ENCODE peak calls at places on chromosomes 7 and 10, in seven cellular contexts. M is hepatocyte; T is IMR-90; R is CD8-positive, alpha-beta T cell; O is Peyer's patch; I is SK-N-SH; B is PC-9. K is an unnamed sample.

GRCh38 chr7:51071427-51071826 is 245.2 kb downstream of the COBL start:
- DNase-seq in M (no peak), T (no peak), R (no peak), O (no peak), I (no peak), B (no peak), K (no peak)

GRCh38 chr7:55140221-55140980 is 121.6 kb downstream of the EGFR start:
- DNase-seq in M (peak; percentile 35), T (peak; percentile 86), R (no peak), O (no peak), I (no peak), B (no peak), K (peak; percentile 60)

GRCh38 chr10:19412531-19412930 is 363.9 kb downstream of the MALRD1 start:
- DNase-seq in M (peak; percentile 46), T (peak; percentile 45), R (no peak), O (no peak), I (peak; percentile 19), B (no peak), K (no peak)

GRCh38 chr7:42016517-42016916 is 220.5 kb downstream of the GLI3 start:
- DNase-seq in M (no peak), T (no peak), R (no peak), O (no peak), I (no peak), B (no peak), K (no peak)

GRCh38 chr10:10687751-10688150 is 329.9 kb upstream of the CELF2 start:
- DNase-seq in M (no peak), T (no peak), R (no peak), O (no peak), I (no peak), B (no peak), K (no peak)

GRCh38 chr7:112540839-112541577 is 60.2 kb downstream of the LSMEM1 start:
- DNase-seq in M (no peak), T (no peak), R (no peak), O (no peak), I (no peak), B (no peak), K (no peak)

GRCh38 chr10:99339563-99340047 is 10.4 kb downstream of the CNNM1 start:
- DNase-seq in M (no peak), T (no peak), R (no peak), O (no peak), I (no peak), B (no peak), K (no peak)

GRCh38 chr10:97332586-97333350 is 1.8 kb downstream of the FRAT2 start:
- DNase-seq in M (peak; percentile 82), T (peak; percentile 87), R (no peak), O (no peak), I (no peak), B (peak; percentile 43), K (peak; percentile 31)

GRCh38 chr10:33653584-33654367 is 319.3 kb upstream of the NRP1 start:
- DNase-seq in M (no peak), T (peak; percentile 71), R (no peak), O (no peak), I (no peak), B (peak; percentile 44), K (no peak)

GRCh38 chr7:73716318-73716890 is 3.1 kb downstream of the STX1A start:
- DNase-seq in M (peak; percentile 19), T (no peak), R (no peak), O (no peak), I (no peak), B (no peak), K (no peak)
- H3K27ac ChIP-seq in M (peak overlapping the region; percentile 69), T (peak overlapping the region; percentile 20), R (no peak overlapping the region), O (no peak overlapping the region), I (peak overlapping the region; percentile 88), B (peak overlapping the region; percentile 50), K (no peak overlapping the region)

DNA sequence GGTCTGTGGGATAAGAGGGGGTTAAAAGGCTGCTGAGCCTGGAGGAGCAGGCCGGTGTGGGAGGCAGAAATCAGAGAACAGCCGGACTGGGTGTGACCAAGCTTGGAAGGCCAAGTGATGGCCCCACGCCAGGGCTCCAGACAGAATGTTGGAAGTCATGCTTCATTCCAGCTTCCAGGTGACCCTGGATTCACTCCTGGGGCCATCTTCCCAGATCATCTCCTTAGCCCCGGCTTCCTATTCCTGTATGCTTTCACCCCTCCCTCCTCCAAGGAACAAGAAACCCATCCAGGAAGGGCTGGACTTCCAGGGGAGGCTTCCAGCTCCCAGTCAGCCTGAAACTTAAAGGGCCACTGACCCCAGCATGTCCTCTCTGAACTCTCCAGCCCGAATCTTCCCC is 1.0 kb downstream of the INMT start:
- DNase-seq in M (no peak), T (no peak), R (no peak), O (no peak), I (no peak), B (no peak), K (peak; percentile 39)
- H3K4me3 ChIP-seq in M (no peak overlapping the region), T (no peak overlapping the region), R (no peak overlapping the region), O (no peak overlapping the region), I (no peak overlapping the region), B (no peak overlapping the region), K (peak overlapping the region; percentile 38)

DNA sequence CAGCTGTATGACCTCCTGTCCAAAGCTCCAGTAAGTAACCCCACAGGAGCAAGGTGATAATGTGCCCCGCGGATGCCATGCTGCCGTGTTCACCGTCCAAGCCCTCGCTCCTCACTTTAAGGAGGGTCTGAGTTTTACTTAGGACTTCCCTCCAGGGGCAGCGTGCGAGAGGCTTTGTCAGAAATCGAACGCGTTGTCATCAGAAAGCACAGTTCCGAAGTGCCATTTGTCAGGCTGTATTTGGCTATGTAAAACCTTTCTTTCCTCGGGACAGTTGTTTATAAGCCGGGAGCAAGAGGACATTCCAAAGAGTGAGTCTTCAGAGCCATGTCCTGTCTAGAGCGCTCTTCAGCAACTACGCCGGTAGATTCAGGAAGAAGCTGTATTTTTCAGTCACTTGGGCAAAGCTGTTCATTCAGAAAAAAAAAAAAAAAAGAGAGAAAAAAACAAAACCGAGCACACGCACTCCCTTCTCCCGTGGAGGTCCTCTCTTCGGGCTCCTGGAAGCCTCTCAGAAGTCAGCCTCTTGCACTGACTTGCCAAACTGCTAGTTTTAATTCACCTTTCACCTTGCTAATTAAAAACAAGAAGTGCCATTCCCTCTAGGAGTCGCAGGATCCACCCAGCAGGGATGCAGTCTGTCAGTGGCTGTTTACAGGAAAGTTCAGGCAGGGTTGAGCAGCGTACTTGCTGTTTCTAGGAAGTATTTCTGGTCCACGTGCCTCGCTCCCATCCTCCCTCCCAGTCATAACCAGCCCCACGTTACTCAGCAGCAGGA is at the start of gene SEMA3E:
- DNase-seq in M (peak; percentile 61), T (peak; percentile 35), R (no peak), O (no peak), I (no peak), B (peak; percentile 62), K (no peak)
- TF ChIP-seq CTCF in M (no peak), T (no peak), R (no peak), O (no peak), I (no peak), B (peak; percentile 24), K (no peak)

GRCh38 chr10:87504667-87505365 is at the start of gene MINPP1:
- DNase-seq in M (peak; percentile 93), T (peak; percentile 84), R (peak; percentile 59), O (peak; percentile 85), I (peak; percentile 95), B (peak; percentile 60), K (peak; percentile 67)

GRCh38 chr10:87505366-87506113 is 847 bp downstream of the MINPP1 start:
- DNase-seq in M (peak; percentile 86), T (peak; percentile 61), R (peak; percentile 33), O (peak; percentile 80), I (peak; percentile 82), B (peak; percentile 42), K (peak; percentile 2)

GRCh38 chr10:87504307-87504666 is 406 bp upstream of the MINPP1 start:
- DNase-seq in M (no peak), T (no peak), R (no peak), O (no peak), I (no peak), B (no peak), K (no peak)

GRCh38 chr10:87506988-87507387 is 2.3 kb downstream of the MINPP1 start:
- DNase-seq in M (no peak), T (no peak), R (no peak), O (no peak), I (no peak), B (no peak), K (no peak)

GRCh38 chr10:87503892-87504291 is 801 bp upstream of the MINPP1 start:
- DNase-seq in M (no peak), T (peak; percentile 35), R (no peak), O (no peak), I (peak; percentile 14), B (no peak), K (no peak)
- H3K27ac ChIP-seq in M (peak overlapping the region; percentile 97), T (peak overlapping the region; percentile 87), R (no peak overlapping the region), O (no peak overlapping the region), I (peak overlapping the region; percentile 82), B (no peak overlapping the region), K (peak overlapping the region; percentile 76)

DNA sequence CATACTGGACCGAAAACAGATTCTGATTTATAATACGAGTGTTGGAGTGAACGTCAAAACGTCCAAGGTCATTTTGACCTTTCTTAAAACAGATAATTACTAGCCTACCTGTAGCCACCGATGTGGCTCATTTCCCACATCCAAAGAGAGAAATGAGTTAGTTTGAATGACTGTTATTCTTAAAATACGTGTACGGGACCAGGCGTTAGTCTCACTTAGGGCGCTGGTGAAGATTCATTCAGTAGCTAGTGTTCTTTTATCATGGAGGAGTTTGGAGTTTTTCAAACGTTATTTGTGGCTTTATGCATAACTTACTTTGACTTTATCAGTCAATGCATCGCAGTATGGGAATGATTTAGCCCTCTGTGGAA is 1.4 kb downstream of the BICC1 start:
- DNase-seq in M (no peak), T (no peak), R (no peak), O (no peak), I (no peak), B (no peak), K (no peak)
- H3K4me3 ChIP-seq in M (peak overlapping the region; percentile 83), T (peak overlapping the region; percentile 72), R (no peak overlapping the region), O (no peak overlapping the region), I (peak overlapping the region; percentile 93), B (no peak overlapping the region), K (peak overlapping the region; percentile 76)

GRCh38 chr10:102670065-102670400 is 25.8 kb downstream of the TRIM8 start:
- DNase-seq in M (no peak), T (no peak), R (no peak), O (no peak), I (no peak), B (no peak), K (no peak)
- TF ChIP-seq CTCF in M (no peak), T (no peak), R (peak; percentile 1), O (no peak), I (no peak), B (peak; percentile 13), K (no peak)

GRCh38 chr10:126659750-126660149 is 10.7 kb downstream of the C10orf90 start:
- DNase-seq in M (no peak), T (no peak), R (no peak), O (no peak), I (no peak), B (no peak), K (no peak)

GRCh38 chr10:126663880-126664279 is 6.6 kb downstream of the C10orf90 start:
- DNase-seq in M (no peak), T (peak; percentile 0), R (no peak), O (no peak), I (no peak), B (peak; percentile 46), K (no peak)

GRCh38 chr10:126661841-126662520 is 8.5 kb downstream of the C10orf90 start:
- DNase-seq in M (peak; percentile 7), T (no peak), R (no peak), O (no peak), I (no peak), B (no peak), K (no peak)

GRCh38 chr10:126661356-126661755 is 9.1 kb downstream of the C10orf90 start:
- DNase-seq in M (no peak), T (no peak), R (no peak), O (no peak), I (no peak), B (no peak), K (no peak)

GRCh38 chr10:126663328-126663727 is 7.2 kb downstream of the C10orf90 start:
- DNase-seq in M (peak; percentile 19), T (no peak), R (peak; percentile 27), O (no peak), I (no peak), B (no peak), K (peak; percentile 43)
- H3K27ac ChIP-seq in M (no peak overlapping the region), T (no peak overlapping the region), R (no peak overlapping the region), O (no peak overlapping the region), I (no peak overlapping the region), B (no peak overlapping the region), K (peak overlapping the region; percentile 31)

K was measured in gastrocnemius medialis.